ENCODE peak calls at places on chromosomes 16 and 17, in six cellular contexts. One of them, this sample, is unnamed.

GRCh38 chr16:78045865-78046581 is 23.7 kb downstream of the CLEC3A start:
- DNase-seq in upper lobe of right lung: peak; percentile 85
- DNase-seq in AG04449: no peak
- DNase-seq in PC-3: peak; percentile 31
- DNase-seq in AG09309: no peak
- DNase-seq in B cell: no peak
- DNase-seq in this sample: no peak

GRCh38 chr17:69402052-69402451 is 12.4 kb upstream of the MAP2K6 start:
- DNase-seq in PC-3: peak; percentile 98
- DNase-seq in upper lobe of right lung: no peak
- DNase-seq in AG04449: no peak
- DNase-seq in AG09309: no peak
- DNase-seq in B cell: no peak
- DNase-seq in this sample: no peak

GRCh38 chr16:87391324-87391949 is 699 bp upstream of the MAP1LC3B start:
- DNase-seq in AG04449: no peak
- DNase-seq in B cell: no peak
- DNase-seq in upper lobe of right lung: peak; percentile 92
- DNase-seq in PC-3: no peak
- DNase-seq in AG09309: no peak
- DNase-seq in this sample: no peak

GRCh38 chr17:35895602-35896001 is 15.4 kb upstream of the CCL5 start:
- DNase-seq in upper lobe of right lung: no peak
- DNase-seq in AG04449: peak; percentile 7
- DNase-seq in AG09309: peak; percentile 71
- DNase-seq in PC-3: no peak
- DNase-seq in B cell: no peak
- DNase-seq in this sample: no peak

GRCh38 chr16:46736695-46737094 is 11.4 kb downstream of the MYLK3 start:
- DNase-seq in B cell: no peak
- DNase-seq in AG04449: no peak
- DNase-seq in AG09309: no peak
- DNase-seq in PC-3: no peak
- DNase-seq in upper lobe of right lung: peak; percentile 59
- DNase-seq in this sample: no peak

GRCh38 chr17:5000237-5000639 is 2.5 kb downstream of the KIF1C start:
- DNase-seq in PC-3: no peak
- DNase-seq in upper lobe of right lung: peak; percentile 88
- DNase-seq in B cell: no peak
- DNase-seq in AG04449: no peak
- DNase-seq in AG09309: no peak
- DNase-seq in this sample: no peak

GRCh38 chr17:58303981-58304734 is 23.4 kb upstream of the MPO start:
- DNase-seq in B cell: peak; percentile 87
- DNase-seq in AG04449: no peak
- DNase-seq in PC-3: peak; percentile 73
- DNase-seq in upper lobe of right lung: peak; percentile 77
- DNase-seq in AG09309: no peak
- DNase-seq in this sample: peak; percentile 86

GRCh38 chr17:51046527-51047384 is 73.9 kb downstream of the SPAG9 start:
- DNase-seq in PC-3: no peak
- DNase-seq in AG09309: peak; percentile 64
- DNase-seq in AG04449: peak; percentile 70
- DNase-seq in upper lobe of right lung: no peak
- DNase-seq in B cell: no peak
- DNase-seq in this sample: no peak

GRCh38 chr16:79317026-79317425 is 283.5 kb downstream of the MAF start:
- DNase-seq in upper lobe of right lung: no peak
- DNase-seq in AG09309: no peak
- DNase-seq in PC-3: no peak
- DNase-seq in AG04449: no peak
- DNase-seq in B cell: no peak
- DNase-seq in this sample: no peak

GRCh38 chr17:15087946-15088345 is 177.2 kb downstream of the PMP22 start:
- DNase-seq in B cell: no peak
- DNase-seq in AG09309: no peak
- DNase-seq in AG04449: no peak
- DNase-seq in upper lobe of right lung: no peak
- DNase-seq in PC-3: no peak
- DNase-seq in this sample: no peak

GRCh38 chr16:81610144-81610842 is 165.7 kb downstream of the CMIP start:
- DNase-seq in PC-3: peak; percentile 42
- DNase-seq in B cell: no peak
- DNase-seq in upper lobe of right lung: peak; percentile 73
- DNase-seq in AG09309: no peak
- DNase-seq in AG04449: no peak
- DNase-seq in this sample: no peak

GRCh38 chr17:35345926-35346771 is 27.3 kb downstream of the SLFN11 start:
- DNase-seq in B cell: peak; percentile 42
- DNase-seq in AG04449: no peak
- DNase-seq in AG09309: peak; percentile 8
- DNase-seq in PC-3: no peak
- DNase-seq in upper lobe of right lung: peak; percentile 85
- DNase-seq in this sample: no peak

GRCh38 chr17:47866941-47867340 is 16.0 kb upstream of the SP6 start:
- DNase-seq in AG04449: no peak
- DNase-seq in upper lobe of right lung: no peak
- DNase-seq in PC-3: no peak
- DNase-seq in B cell: no peak
- DNase-seq in AG09309: no peak
- DNase-seq in this sample: no peak

GRCh38 chr17:58348038-58348437 is 4.0 kb downstream of the SUPT4H1 start:
- DNase-seq in PC-3: no peak
- DNase-seq in B cell: no peak
- DNase-seq in AG04449: no peak
- DNase-seq in AG09309: no peak
- DNase-seq in upper lobe of right lung: no peak
- DNase-seq in this sample: no peak

GRCh38 chr17:14953405-14953804 is 311.7 kb downstream of the PMP22 start:
- DNase-seq in B cell: no peak
- DNase-seq in upper lobe of right lung: no peak
- DNase-seq in PC-3: no peak
- DNase-seq in AG09309: no peak
- DNase-seq in AG04449: no peak
- DNase-seq in this sample: no peak

GRCh38 chr17:4142107-4142900 is 526 bp downstream of the ZZEF1 start:
- DNase-seq in PC-3: no peak
- DNase-seq in AG04449: no peak
- DNase-seq in upper lobe of right lung: peak; percentile 77
- DNase-seq in B cell: no peak
- DNase-seq in AG09309: no peak
- DNase-seq in this sample: no peak

GRCh38 chr16:2942045-2942444 is 22.0 kb upstream of the KREMEN2 start:
- DNase-seq in B cell: no peak
- DNase-seq in AG09309: no peak
- DNase-seq in PC-3: no peak
- DNase-seq in upper lobe of right lung: no peak
- DNase-seq in AG04449: no peak
- DNase-seq in this sample: no peak

GRCh38 chr17:2900842-2901241 is 104.6 kb downstream of the RAP1GAP2 start:
- DNase-seq in AG04449: no peak
- DNase-seq in upper lobe of right lung: no peak
- DNase-seq in AG09309: no peak
- DNase-seq in B cell: no peak
- DNase-seq in PC-3: no peak
- DNase-seq in this sample: no peak
- TF ChIP-seq CTCF in AG04449: no peak
- TF ChIP-seq CTCF in upper lobe of right lung: no peak
- TF ChIP-seq CTCF in AG09309: no peak
- TF ChIP-seq CTCF in B cell: no peak
- TF ChIP-seq CTCF in PC-3: no peak
- TF ChIP-seq CTCF in this sample: no peak

GRCh38 chr16:65576631-65577030 is 454.8 kb upstream of the CDH11 start:
- DNase-seq in PC-3: no peak
- DNase-seq in AG09309: no peak
- DNase-seq in upper lobe of right lung: no peak
- DNase-seq in AG04449: no peak
- DNase-seq in B cell: no peak
- DNase-seq in this sample: no peak
- TF ChIP-seq CTCF in PC-3: no peak
- TF ChIP-seq CTCF in AG09309: no peak
- TF ChIP-seq CTCF in upper lobe of right lung: no peak
- TF ChIP-seq CTCF in AG04449: no peak
- TF ChIP-seq CTCF in B cell: no peak
- TF ChIP-seq CTCF in this sample: no peak

DNA sequence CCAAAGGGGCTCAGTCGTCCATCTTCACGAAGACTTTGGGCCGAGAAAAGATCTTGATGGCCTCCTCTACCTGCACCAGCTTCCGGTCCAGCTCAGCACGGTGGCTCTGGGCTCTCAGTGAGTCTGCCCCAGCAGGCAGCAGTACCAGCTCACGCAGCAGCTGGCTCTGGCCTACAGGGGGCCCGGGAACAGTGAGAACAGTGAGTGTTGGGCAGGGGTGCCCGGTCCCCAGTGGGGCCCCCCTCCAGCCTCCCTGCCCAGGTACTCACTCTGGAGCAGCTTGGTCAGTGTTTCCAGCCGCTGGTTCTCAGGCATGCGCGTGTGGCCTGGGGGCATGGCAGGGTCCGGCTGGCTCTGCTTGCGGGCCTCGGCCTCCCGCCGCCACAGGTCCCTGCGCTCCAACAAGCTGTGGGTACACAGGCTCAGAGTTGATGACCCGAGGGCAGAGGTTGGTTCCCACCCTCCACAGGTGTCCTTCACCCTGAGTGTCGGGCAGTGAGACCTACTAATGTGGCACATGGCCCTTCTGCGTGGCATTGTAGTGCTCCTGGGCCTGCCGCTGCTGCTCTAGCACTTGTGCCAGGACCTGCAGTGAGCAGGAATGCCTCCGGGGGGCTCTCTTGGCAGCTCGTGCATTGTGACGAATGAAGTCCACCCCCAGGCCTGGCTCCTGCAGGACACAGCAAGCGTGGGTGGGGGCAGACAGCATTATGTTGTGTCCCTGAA is 2.6 kb downstream of the PARD6A start:
- DNase-seq in upper lobe of right lung: no peak
- DNase-seq in B cell: peak; percentile 52
- DNase-seq in AG09309: no peak
- DNase-seq in PC-3: no peak
- DNase-seq in AG04449: no peak
- DNase-seq in this sample: no peak
- TF ChIP-seq CTCF in upper lobe of right lung: no peak
- TF ChIP-seq CTCF in B cell: peak; percentile 31
- TF ChIP-seq CTCF in AG09309: peak; percentile 27
- TF ChIP-seq CTCF in PC-3: peak; percentile 44
- TF ChIP-seq CTCF in AG04449: peak; percentile 31
- TF ChIP-seq CTCF in this sample: peak; percentile 24

GRCh38 chr17:64534187-64534586 is 27.4 kb downstream of the CEP95 start:
- DNase-seq in AG09309: no peak
- DNase-seq in AG04449: no peak
- DNase-seq in PC-3: peak; percentile 45
- DNase-seq in upper lobe of right lung: no peak
- DNase-seq in B cell: no peak
- DNase-seq in this sample: no peak
- TF ChIP-seq CTCF in AG09309: peak; percentile 21
- TF ChIP-seq CTCF in AG04449: no peak
- TF ChIP-seq CTCF in PC-3: peak; percentile 54
- TF ChIP-seq CTCF in upper lobe of right lung: no peak
- TF ChIP-seq CTCF in B cell: no peak
- TF ChIP-seq CTCF in this sample: peak; percentile 18

DNA sequence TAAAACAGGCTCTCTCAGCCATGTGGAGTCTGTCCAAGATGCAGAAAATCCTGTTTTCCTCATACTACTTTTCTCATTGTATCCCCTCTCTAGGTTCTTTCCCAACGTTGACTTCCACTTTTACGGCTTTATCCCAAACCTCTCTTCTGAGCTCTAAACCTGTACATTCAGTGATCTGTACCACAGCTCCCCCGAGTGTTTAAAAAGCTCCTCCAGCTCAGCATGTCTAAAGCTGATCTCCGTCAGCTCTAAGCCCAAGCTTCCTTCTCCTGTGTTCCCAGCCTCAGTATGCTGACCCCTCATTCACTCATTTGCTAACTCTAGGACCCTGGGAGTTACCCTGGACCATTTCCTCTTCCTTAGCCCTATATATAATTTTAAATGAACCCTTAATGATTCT is 144.6 kb downstream of the DNAH9 start:
- DNase-seq in AG09309: no peak
- DNase-seq in AG04449: no peak
- DNase-seq in upper lobe of right lung: no peak
- DNase-seq in B cell: no peak
- DNase-seq in PC-3: no peak
- DNase-seq in this sample: no peak
- TF ChIP-seq CTCF in AG09309: no peak
- TF ChIP-seq CTCF in AG04449: no peak
- TF ChIP-seq CTCF in upper lobe of right lung: no peak
- TF ChIP-seq CTCF in B cell: no peak
- TF ChIP-seq CTCF in PC-3: no peak
- TF ChIP-seq CTCF in this sample: peak; percentile 30

DNA sequence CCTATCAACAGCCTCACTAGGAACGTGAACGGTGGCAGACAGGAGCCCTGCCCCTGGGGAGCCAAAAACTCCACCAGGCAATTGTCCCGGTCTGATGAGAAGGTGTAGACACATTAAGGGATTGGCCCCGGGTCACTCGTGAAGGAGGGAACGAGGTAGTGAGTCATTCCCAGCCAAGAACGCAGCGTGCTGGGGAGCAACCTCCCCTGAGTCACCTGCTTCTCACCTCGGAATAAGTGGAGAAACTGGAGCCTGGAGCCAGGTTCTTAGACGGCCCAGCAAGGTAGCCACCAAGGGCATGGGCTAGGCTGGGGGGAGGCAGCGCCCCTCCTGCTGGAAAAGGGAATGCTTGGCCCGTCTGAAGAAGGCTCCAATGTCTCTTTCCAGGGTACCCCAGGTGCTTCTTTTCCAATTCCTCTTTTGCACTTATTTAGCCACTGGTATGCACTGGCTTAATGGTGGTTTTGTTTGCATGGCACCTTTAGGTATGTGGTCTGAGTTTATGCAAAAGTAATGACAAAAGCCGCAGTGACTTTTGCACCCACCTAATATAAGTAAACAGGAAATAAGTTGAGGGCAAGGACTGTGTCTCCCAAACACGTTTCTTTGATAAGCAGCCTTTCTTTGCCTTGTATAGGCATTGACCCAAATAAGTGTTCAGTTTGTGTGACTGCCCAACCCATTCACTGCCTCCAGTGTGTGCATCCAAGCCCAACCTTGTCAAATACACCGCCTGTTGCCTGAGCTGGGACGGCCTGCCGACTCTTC is 1.8 kb upstream of the HELZ start:
- DNase-seq in B cell: no peak
- DNase-seq in AG04449: no peak
- DNase-seq in upper lobe of right lung: peak; percentile 83
- DNase-seq in AG09309: no peak
- DNase-seq in PC-3: peak; percentile 98
- DNase-seq in this sample: no peak
- TF ChIP-seq CTCF in B cell: no peak
- TF ChIP-seq CTCF in AG04449: no peak
- TF ChIP-seq CTCF in upper lobe of right lung: no peak
- TF ChIP-seq CTCF in AG09309: no peak
- TF ChIP-seq CTCF in PC-3: no peak
- TF ChIP-seq CTCF in this sample: no peak

DNA sequence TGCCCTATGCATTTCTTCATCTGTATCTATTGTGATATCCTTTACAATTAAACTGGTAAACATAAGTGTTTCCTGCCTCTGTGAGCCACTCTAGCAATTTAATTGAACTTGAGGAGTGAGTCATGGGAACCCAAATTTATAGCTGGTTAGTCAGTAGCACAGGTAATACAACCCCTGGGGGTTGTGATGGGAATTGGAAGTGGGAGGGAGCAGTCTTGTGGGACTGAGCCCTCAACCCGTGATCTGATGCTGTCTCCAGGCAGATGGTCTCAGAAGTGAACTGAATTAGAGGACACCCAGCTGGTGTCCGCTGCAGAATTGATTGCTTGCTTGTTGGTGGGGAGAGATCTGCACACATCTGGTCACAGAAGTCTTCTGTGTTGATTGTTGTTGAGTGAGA is 7.7 kb upstream of the ST6GALNAC2 start:
- DNase-seq in upper lobe of right lung: no peak
- DNase-seq in AG09309: no peak
- DNase-seq in AG04449: no peak
- DNase-seq in PC-3: peak; percentile 99
- DNase-seq in B cell: no peak
- DNase-seq in this sample: no peak
- TF ChIP-seq CTCF in upper lobe of right lung: no peak
- TF ChIP-seq CTCF in AG09309: peak; percentile 3
- TF ChIP-seq CTCF in AG04449: no peak
- TF ChIP-seq CTCF in PC-3: peak; percentile 57
- TF ChIP-seq CTCF in B cell: no peak
- TF ChIP-seq CTCF in this sample: no peak